ENCODE peak calls at places on chromosome 20, in four cellular contexts. I is fibroblast of mammary gland; S is uterus; L is CD8-positive, alpha-beta T cell. W is an unnamed sample.

GRCh38 chr20:33709398-33709797 is 10.7 kb downstream of the PXMP4 start:
- DNase-seq in I (peak), S (no peak), L (no peak), W (no peak)

GRCh38 chr20:3919352-3919751 is 30.2 kb downstream of the PANK2 start:
- DNase-seq in I (peak), S (no peak), L (no peak), W (peak)

GRCh38 chr20:39067526-39068216 is 105.5 kb downstream of the DHX35 start:
- DNase-seq in I (peak), S (no peak), L (no peak), W (peak)

GRCh38 chr20:38617011-38617829 is 15.6 kb downstream of the ARHGAP40 start:
- DNase-seq in I (no peak), S (no peak), L (no peak), W (peak)

GRCh38 chr20:35560541-35560940 is 18.7 kb downstream of the ERGIC3 start:
- DNase-seq in I (no peak), S (no peak), L (no peak), W (no peak)

GRCh38 chr20:8320306-8320705 is 188.2 kb downstream of the PLCB1 start:
- DNase-seq in I (no peak), S (no peak), L (no peak), W (no peak)

GRCh38 chr20:48170625-48171024 is 385.3 kb upstream of the SULF2 start:
- DNase-seq in I (no peak), S (no peak), L (no peak), W (no peak)

GRCh38 chr20:651713-652610 is 1.0 kb downstream of the SRXN1 start:
- DNase-seq in I (no peak), S (no peak), L (no peak), W (no peak)

GRCh38 chr20:33337531-33338165 is 54.6 kb downstream of the BPIFB1 start:
- DNase-seq in I (no peak), S (no peak), L (no peak), W (no peak)

GRCh38 chr20:46117704-46118467 is at the start of gene CD40:
- DNase-seq in I (peak), S (peak), L (peak), W (peak)

GRCh38 chr20:39946053-39946810 is 742.8 kb downstream of the MAFB start:
- DNase-seq in I (no peak), S (no peak), L (no peak), W (no peak)

GRCh38 chr20:51529758-51530157 is 12.8 kb downstream of the NFATC2 start:
- DNase-seq in I (no peak), S (no peak), L (peak), W (peak)

GRCh38 chr20:4036351-4036750 is 21.0 kb upstream of the RNF24 start:
- DNase-seq in I (no peak), S (no peak), L (no peak), W (no peak)

GRCh38 chr20:5918856-5919633 is 31.3 kb downstream of the TRMT6 start:
- DNase-seq in I (peak), S (no peak), L (no peak), W (peak)

GRCh38 chr20:24950128-24950835 is 1.2 kb downstream of the CST7 start:
- DNase-seq in I (no peak), S (peak), L (peak), W (no peak)

GRCh38 chr20:33561981-33562601 is 72.2 kb downstream of the CBFA2T2 start:
- DNase-seq in I (peak), S (peak), L (no peak), W (peak)

GRCh38 chr20:37276494-37277252 is 12.8 kb upstream of the MANBAL start:
- DNase-seq in I (peak), S (peak), L (no peak), W (peak)

GRCh38 chr20:19628570-19629134 is 129.4 kb upstream of the RIN2 start:
- DNase-seq in I (peak), S (no peak), L (peak), W (peak)

GRCh38 chr20:12306107-12306506 is 388.4 kb downstream of the BTBD3 start:
- DNase-seq in I (peak), S (no peak), L (no peak), W (peak)

GRCh38 chr20:59123011-59123676 is 40.5 kb upstream of the ZNF831 start:
- DNase-seq in I (no peak), S (no peak), L (peak), W (no peak)

GRCh38 chr20:45322952-45323383 is 14.9 kb upstream of the MATN4 start:
- DNase-seq in I (peak), S (no peak), L (no peak), W (peak)

GRCh38 chr20:21534453-21534852 is 20.6 kb upstream of the NKX2-2 start:
- DNase-seq in I (no peak), S (no peak), L (no peak), W (no peak)

GRCh38 chr20:38357653-38358207 is 11.4 kb downstream of the LBP start:
- DNase-seq in I (peak), S (no peak), L (no peak), W (no peak)

GRCh38 chr20:539848-540247 is 3.7 kb downstream of the CSNK2A1 start:
- DNase-seq in I (peak), S (no peak), L (no peak), W (peak)

GRCh38 chr20:40279390-40279789 is 409.6 kb downstream of the MAFB start:
- DNase-seq in I (peak), S (peak), L (no peak), W (peak)

GRCh38 chr20:16175322-16175721 is 397.9 kb downstream of the KIF16B start:
- DNase-seq in I (no peak), S (no peak), L (peak), W (no peak)

GRCh38 chr20:35341366-35342028 is 49.3 kb upstream of the FAM83C start:
- DNase-seq in I (peak), S (no peak), L (no peak), W (peak)

GRCh38 chr20:17568972-17569471 is 853 bp upstream of the DSTN start:
- DNase-seq in I (peak), S (peak), L (no peak), W (peak)

GRCh38 chr20:11919046-11919445 is 1.4 kb downstream of the BTBD3 start:
- DNase-seq in I (no peak), S (peak), L (no peak), W (peak)

GRCh38 chr20:16865406-16865805 is 117.2 kb downstream of the OTOR start:
- DNase-seq in I (no peak), S (no peak), L (no peak), W (no peak)

GRCh38 chr20:29443819-29444218 is 1813.6 kb upstream of the DEFB115 start:
- DNase-seq in I (no peak), S (no peak), L (no peak), W (no peak)

GRCh38 chr20:32418376-32418775 is 60.2 kb downstream of the ASXL1 start:
- DNase-seq in I (no peak), S (no peak), L (no peak), W (no peak)

GRCh38 chr20:12072221-12072944 is 154.7 kb downstream of the BTBD3 start:
- DNase-seq in I (no peak), S (no peak), L (no peak), W (no peak)

GRCh38 chr20:46012926-46013825 is 4.5 kb downstream of the MMP9 start:
- DNase-seq in I (no peak), S (no peak), L (no peak), W (no peak)

GRCh38 chr20:57383447-57384347 is 7.5 kb upstream of the RBM38 start:
- DNase-seq in I (no peak), S (no peak), L (no peak), W (no peak)

GRCh38 chr20:44185574-44185973 is 1.4 kb downstream of the JPH2 start:
- DNase-seq in I (no peak), S (no peak), L (no peak), W (no peak)

GRCh38 chr20:44187763-44188709 is 1.0 kb upstream of the JPH2 start:
- DNase-seq in I (no peak), S (peak), L (no peak), W (peak)

GRCh38 chr20:44186201-44186600 is 787 bp downstream of the JPH2 start:
- DNase-seq in I (no peak), S (no peak), L (no peak), W (no peak)

GRCh38 chr20:44187054-44187762 is at the start of gene JPH2:
- DNase-seq in I (peak), S (peak), L (no peak), W (peak)

DNA sequence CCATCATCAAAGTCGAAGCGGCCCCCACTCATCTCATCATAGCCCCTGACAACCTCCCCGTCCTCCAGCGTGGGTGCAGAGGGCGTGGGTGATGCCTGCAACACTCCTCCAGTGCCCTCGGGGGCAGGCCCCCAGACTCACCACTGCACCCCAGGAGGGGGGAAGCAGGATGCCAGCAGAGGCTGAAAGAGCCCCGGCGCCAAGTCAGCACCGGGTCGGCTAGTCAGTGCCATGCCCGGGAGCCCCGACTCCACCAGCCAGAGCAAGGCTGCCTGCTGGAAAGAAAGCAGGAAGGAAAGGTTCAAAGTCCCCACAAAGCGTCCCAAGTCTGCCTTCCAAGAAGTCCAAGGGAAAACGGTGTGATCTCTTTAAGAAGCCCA is 324 bp downstream of the JPH2 start:
- DNase-seq in I (no peak), S (no peak), L (no peak), W (no peak)
- H3K4me3 ChIP-seq in I (peak), S (peak), L (peak), W (peak)

GRCh38 chr20:60857708-60858107 is 394.4 kb upstream of the CDH4 start:
- DNase-seq in I (peak), S (no peak), L (no peak), W (peak)

DNA sequence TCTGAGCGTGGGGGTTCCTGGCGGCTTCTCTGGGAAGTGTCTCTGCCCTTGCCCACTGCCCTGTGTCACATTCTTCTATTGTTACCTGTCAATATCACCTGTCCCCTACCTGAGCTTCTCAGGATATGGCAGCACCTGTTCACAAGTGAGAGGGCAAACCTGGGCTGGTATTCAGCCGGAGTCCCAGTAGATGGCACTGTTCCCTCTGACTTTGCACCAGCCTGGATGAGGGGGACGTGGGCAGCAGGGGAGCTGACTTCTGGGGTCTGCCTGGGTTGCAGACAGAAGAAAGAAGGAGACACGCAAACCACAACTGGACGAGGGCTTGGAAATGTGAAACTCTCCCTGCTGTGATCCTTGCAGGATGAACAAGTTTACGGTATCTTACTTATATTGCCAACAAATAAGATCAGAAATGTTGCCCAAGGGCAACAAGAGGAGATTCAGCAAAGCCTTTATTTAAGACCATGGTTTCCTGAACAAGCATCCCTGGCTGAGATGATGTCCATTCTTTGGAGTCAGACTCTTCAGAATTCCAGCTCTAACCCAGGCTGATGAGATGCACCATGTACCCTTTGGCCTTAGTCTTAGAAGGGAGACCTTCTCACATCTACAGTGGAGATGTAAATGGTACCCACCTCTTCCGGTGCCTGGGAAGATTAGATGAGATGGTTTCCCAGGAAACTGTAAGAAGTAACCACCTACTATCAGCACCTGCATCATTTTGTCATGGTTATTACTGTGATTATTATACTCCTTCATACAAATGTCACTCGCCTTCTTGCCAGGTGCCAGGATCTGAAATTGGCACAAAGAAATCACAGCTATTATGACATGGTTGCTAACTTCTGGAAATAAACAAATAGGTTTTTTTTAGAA is 400.0 kb upstream of the CDH4 start:
- DNase-seq in I (peak), S (no peak), L (no peak), W (peak)
- TF ChIP-seq CTCF in I (peak), S (no peak), L (no peak), W (peak)

DNA sequence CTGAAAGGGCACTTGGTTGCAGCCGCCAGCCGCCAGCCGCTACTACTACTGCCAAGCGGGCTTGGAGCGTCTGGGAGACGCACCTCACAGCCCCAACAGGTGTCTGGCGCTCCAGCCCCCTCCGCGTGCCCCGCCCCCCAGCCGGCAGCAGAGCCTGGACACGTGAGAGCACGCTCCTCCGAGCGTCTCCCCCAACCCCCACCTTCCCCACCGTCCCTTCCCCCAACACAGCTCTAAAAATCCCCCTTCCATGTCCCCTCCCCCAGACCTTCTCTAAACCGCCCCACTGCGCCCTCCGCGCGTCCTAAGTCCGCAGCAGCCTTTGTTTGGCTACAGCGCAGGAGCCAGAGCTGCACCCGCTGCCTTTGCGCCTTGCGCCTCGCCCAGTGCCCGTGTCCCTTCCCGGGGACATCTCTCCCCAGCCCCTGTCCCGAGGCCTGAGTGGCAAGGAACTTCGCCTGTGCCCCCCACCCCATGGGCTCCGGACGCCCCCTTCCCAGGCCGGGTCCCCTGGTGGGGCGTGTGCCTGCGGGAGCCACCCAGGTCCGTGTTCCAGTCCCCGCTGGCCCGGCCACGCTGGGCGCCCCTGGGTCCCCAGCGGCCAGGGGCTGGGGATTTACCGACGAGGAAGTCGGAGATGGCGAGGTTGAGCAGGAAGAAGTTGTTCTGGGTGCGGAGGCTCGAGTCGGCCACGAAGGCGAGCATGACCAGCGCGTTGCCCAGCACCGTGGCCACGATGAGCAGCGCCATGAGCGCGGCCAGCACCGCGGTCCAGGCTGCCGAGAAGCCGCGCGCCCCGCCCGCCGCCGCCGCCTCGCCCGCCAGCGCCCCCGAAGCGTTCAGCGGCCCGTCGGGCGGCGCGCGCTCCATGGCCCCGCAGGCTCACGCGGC is 732 bp downstream of the HRH3 start:
- DNase-seq in I (no peak), S (no peak), L (no peak), W (peak)
- H3K4me3 ChIP-seq in I (no peak), S (no peak), L (no peak), W (no peak)

DNA sequence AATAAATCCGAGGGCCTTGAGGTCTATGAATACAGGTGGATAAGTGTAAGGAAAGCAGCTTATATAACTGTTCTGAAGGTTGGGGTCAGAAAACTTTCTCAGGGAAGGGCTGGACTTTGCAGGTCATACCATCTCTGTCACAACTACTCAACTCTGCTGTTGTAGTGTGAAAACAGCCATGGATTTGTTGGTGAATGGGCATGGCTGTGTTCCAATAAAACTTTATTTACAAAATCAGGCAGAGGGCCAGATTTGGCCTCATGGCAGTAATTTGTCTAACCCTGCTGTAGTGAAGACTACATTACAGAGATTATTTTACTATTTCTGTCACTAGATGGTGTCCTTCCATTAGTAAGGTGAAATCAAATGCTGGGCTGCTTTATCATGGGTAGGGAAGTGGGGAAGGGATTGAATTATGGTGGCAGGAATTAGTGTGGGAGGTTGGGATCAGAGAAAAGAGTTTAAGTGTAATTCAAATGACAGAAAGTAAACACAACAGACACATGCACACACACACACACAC is 409.6 kb upstream of the CHD6 start:
- DNase-seq in I (no peak), S (no peak), L (no peak), W (no peak)
- TF ChIP-seq CTCF in I (no peak), S (no peak), L (no peak), W (no peak)

W was measured in choroid plexus epithelial cell.